ENCODE peak calls at places on chromosomes 6 and 20, in four cellular contexts. E, Z, Y and G are unnamed samples.

GRCh38 chr20:53748821-53749402 is 155.3 kb upstream of the ZNF217 start:
- DNase-seq in Y (no peak), E (no peak), Z (no peak), G (no peak)

GRCh38 chr6:48111143-48111506 is at the start of gene PTCHD4:
- DNase-seq in Y (no peak), E (peak; percentile 13), Z (no peak), G (peak; percentile 7)

GRCh38 chr6:72621243-72622093 is at the start of gene KCNQ5:
- DNase-seq in E (no peak), Z (peak; percentile 32), Y (no peak), G (no peak)

GRCh38 chr6:112372213-112372806 is 25.2 kb downstream of the RFPL4B start:
- DNase-seq in E (peak; percentile 18), Z (no peak), Y (no peak), G (no peak)

GRCh38 chr6:125810435-125810834 is 19.7 kb downstream of the NCOA7 start:
- DNase-seq in Z (no peak), E (no peak), Y (no peak), G (no peak)

GRCh38 chr6:1461207-1461606 is 71.8 kb downstream of the FOXF2 start:
- DNase-seq in Y (peak; percentile 62), E (no peak), Z (no peak), G (no peak)

GRCh38 chr6:28941681-28942448 is 18.1 kb upstream of the TRIM27 start:
- DNase-seq in Y (no peak), Z (peak; percentile 60), E (no peak), G (peak; percentile 27)

GRCh38 chr20:34703061-34703572 is 1.0 kb upstream of the TP53INP2 start:
- DNase-seq in E (no peak), Z (no peak), Y (no peak), G (no peak)

GRCh38 chr6:113508249-113508648 is 348.9 kb upstream of the MARCKS start:
- DNase-seq in Y (no peak), Z (no peak), E (no peak), G (no peak)

GRCh38 chr6:7978736-7979135 is 68.1 kb upstream of the TXNDC5 start:
- DNase-seq in Y (no peak), E (no peak), Z (no peak), G (no peak)

GRCh38 chr6:2744206-2744771 is 6.4 kb downstream of the MYLK4 start:
- DNase-seq in Y (no peak), Z (no peak), E (no peak), G (no peak)

GRCh38 chr6:52512199-52512598 is 64.7 kb downstream of the TRAM2 start:
- DNase-seq in Z (peak; percentile 47), E (peak; percentile 10), Y (no peak), G (no peak)

GRCh38 chr20:63464289-63464635 is 8.2 kb downstream of the KCNQ2 start:
- DNase-seq in E (no peak), Y (no peak), Z (no peak), G (no peak)

GRCh38 chr6:97765480-97765879 is 482.5 kb upstream of the MMS22L start:
- DNase-seq in E (no peak), Z (no peak), Y (no peak), G (no peak)

GRCh38 chr6:121630716-121631115 is 195.3 kb downstream of the GJA1 start:
- DNase-seq in Z (no peak), Y (no peak), E (no peak), G (no peak)

GRCh38 chr6:27502508-27503435 is 29.9 kb upstream of the ZNF184 start:
- DNase-seq in Z (peak; percentile 67), Y (peak; percentile 80), E (peak; percentile 68), G (no peak)

GRCh38 chr6:142942805-142943227 is 2.2 kb downstream of the HIVEP2 start:
- DNase-seq in Z (peak; percentile 32), Y (no peak), E (no peak), G (no peak)

GRCh38 chr6:83960704-83961103 is 72.9 kb upstream of the MRAP2 start:
- DNase-seq in Y (peak; percentile 17), Z (no peak), E (no peak), G (no peak)

GRCh38 chr20:50144362-50144761 is 9.2 kb downstream of the PEDS1 start:
- DNase-seq in E (no peak), Y (no peak), Z (no peak), G (no peak)
- TF ChIP-seq EGR1 in E (no peak), Y (no peak), Z (no peak), G (no peak)

DNA sequence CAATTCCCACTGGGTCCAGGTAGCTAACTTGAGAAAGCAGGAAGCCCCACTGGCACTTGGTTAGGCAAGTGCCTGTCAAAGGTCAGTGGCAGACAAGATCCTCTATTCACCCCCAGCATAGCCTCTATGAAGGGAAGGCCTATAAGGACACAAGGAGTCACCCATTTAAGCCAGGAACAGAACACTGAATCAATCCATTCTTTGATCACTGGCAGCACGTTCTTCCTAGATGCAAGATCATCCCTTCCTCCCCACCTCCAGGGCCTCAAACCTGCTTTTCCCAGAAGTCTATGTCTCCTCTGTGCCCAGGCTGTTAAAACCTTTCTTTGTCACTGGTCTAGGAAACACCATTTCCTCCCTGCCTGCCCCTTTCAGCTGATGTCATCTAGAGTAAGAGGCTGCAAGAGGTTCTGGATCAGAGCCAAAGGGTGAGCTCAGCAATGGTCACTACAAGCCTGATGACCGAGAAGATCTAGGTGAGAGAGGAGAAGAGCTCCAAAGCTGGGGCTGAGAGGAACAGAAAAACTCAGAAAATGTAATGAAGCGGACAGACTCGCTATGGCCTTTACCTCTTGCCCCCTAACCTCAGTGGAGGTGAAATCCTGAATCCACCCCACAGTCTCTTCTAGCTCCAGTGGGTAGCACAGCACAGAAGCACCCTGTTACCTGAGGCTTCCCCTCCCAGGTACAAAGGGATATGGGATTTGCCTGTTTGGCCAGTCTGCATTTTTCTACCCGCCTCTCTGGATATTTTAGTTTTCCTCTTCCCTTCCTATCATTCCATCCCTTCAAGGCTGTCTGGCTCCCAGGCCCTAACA is 1.8 kb downstream of the GTPBP2 start:
- DNase-seq in E (peak; percentile 78), Y (peak; percentile 23), Z (peak; percentile 87), G (no peak)
- TF ChIP-seq EGR1 in E (no peak), Y (no peak), Z (no peak), G (no peak)

DNA sequence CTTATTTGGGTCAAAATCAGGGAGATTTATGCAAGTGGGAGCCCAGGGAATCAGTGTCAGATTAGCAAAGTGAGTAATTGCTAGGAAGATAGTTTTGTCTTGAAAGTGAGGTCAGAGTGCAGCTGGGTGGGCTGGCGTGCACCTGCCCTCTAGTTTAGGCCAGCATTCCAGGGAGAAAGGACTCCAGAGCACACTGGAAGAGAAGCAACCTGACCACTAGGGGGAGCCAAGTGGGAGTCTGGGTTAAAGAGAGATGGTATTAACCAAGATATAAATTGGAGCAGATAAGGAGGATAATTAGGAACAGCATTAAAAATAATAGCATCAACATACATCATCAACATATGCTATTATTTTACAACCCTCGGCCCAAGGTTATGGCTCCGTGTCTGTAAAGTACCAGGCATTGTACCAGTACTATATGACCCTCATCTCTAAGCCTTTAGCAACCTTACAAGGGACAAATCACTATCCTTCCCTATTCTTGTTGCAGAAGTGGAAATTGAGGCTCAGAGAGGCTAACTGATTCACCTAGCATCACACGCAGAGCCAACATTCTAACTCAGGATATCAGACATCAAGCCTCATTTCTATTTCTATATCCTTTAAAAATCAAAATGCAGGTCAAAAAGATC is 57.8 kb downstream of the SLC2A10 start:
- DNase-seq in Z (peak; percentile 75), E (peak; percentile 46), Y (no peak), G (peak; percentile 72)
- TF ChIP-seq EGR1 in Z (no peak), E (no peak), Y (no peak), G (no peak)

GRCh38 chr6:146912730-146913680 is 291.2 kb upstream of the STXBP5 start:
- DNase-seq in E (no peak), Y (no peak), Z (no peak), G (no peak)

GRCh38 chr6:146916435-146917015 is 287.7 kb upstream of the STXBP5 start:
- DNase-seq in E (no peak), Z (no peak), Y (no peak), G (no peak)

GRCh38 chr6:146915671-146916127 is 288.5 kb upstream of the STXBP5 start:
- DNase-seq in Z (no peak), Y (no peak), E (no peak), G (no peak)

GRCh38 chr6:146913842-146914562 is 290.2 kb upstream of the STXBP5 start:
- DNase-seq in E (peak; percentile 82), Z (peak; percentile 81), Y (no peak), G (peak; percentile 59)

DNA sequence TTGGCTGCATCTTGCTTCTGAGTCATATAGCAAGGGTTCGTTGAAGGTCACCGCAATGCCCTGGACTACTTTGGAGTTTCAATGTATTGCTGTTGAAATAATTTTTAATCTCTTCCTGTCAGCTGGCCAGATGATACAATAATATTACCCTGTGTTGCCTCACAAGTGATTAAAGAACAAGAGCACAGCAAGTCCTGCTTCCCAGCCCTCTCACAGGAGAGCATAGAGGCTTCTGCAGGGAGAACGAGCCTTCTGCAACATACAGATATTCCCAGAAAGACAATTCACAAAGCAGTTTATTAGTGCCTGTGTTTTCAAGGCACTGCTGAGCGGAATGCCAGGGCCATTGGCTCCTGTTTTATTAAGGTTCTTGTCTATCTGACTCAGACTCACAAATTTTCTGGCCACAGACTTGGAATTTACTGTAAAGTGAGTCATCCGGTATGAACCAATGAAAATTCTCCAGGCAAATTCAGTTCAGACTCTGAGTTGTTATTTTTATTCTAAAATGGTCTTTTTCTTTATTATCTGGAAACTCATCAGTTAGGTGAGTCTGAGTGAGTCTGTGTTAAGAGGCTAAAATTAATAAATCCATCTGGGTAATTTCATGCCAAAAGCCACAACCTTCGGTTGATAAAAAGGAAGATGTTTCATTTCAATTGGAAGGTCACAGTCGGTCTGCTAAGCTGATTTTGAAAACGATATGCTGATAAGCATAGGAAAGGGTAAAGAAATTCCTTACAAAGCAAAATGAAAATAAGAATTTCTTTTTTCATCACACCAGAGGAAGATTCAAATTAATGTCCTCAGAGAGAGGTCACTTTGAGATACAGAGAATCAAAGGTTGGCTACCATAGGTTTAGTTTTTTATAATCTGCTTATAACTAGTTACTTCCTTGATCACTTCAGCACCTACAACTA is 289.4 kb upstream of the STXBP5 start:
- DNase-seq in Y (no peak), Z (peak; percentile 64), E (peak; percentile 84), G (no peak)
- TF ChIP-seq EGR1 in Y (no peak), Z (no peak), E (no peak), G (no peak)

GRCh38 chr6:127457444-127458064 is 1.6 kb downstream of the KIAA0408 start:
- DNase-seq in Z (no peak), Y (no peak), E (no peak), G (no peak)
- TF ChIP-seq EGR1 in Z (no peak), Y (no peak), E (no peak), G (no peak)

DNA sequence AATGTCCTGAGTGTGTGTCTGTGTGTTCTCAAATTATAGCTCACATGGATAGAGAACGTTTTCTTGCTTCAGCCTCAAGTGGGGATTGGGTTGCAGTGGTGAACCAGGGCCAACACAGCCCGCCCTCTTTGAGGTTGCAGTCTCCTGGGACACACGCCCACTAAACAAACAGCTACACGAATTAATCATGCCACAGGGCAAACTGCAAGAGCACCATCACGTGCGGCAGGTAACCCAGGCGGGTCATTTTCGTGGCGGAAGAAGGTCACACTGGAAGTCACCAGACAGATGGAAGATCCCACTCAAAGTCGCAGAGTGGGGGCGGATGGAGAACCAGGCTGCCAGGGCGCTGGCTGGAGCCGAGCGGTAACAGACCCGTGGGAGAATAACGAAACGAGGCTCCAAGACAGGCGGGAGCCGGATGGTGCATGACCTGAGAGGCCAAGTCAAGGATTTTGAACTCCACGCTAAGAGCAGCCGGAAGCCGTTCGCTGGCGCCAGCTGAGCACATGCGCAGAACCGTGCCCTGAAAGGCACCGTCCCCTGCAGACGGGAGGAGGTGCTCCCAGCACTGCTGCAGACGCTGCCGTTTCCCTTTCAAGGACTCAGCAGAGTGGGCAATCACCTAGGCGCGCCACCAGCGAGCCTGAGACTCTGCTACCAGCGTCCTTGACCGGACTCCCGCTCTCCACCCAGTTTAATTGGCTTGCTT is 10.7 kb downstream of the DLL1 start:
- DNase-seq in E (no peak), Z (no peak), Y (no peak), G (no peak)
- TF ChIP-seq EGR1 in E (no peak), Z (peak; percentile 16), Y (no peak), G (no peak)

GRCh38 chr6:132132420-132132819 is 181.2 kb upstream of the CCN2 start:
- DNase-seq in Z (no peak), Y (no peak), E (no peak), G (no peak)
- TF ChIP-seq EGR1 in Z (no peak), Y (no peak), E (no peak), G (no peak)